ENCODE peak calls at places on chromosomes 3 and 15, in five cellular contexts. L is A673, Z is aorta, T is PC-3, G is thoracic aorta. O is an unnamed sample.

GRCh38 chr3:179083977-179084376 is 12.4 kb upstream of the ZMAT3 start:
- DNase-seq in T (no peak), G (no peak), L (no peak), Z (no peak), O (peak; percentile 20)

GRCh38 chr3:3648961-3649360 is 150.3 kb upstream of the LRRN1 start:
- DNase-seq in L (no peak), T (no peak), G (no peak), Z (no peak), O (no peak)

GRCh38 chr3:123634149-123635051 is 49.5 kb upstream of the HACD2 start:
- DNase-seq in G (no peak), L (no peak), Z (no peak), T (no peak), O (peak; percentile 46)

GRCh38 chr3:12831582-12831866 is 9.8 kb downstream of the RPL32 start:
- DNase-seq in T (no peak), Z (no peak), L (no peak), G (no peak), O (no peak)

GRCh38 chr3:45741247-45741646 is 52.1 kb downstream of the SACM1L start:
- DNase-seq in T (no peak), G (no peak), Z (no peak), L (no peak), O (no peak)

GRCh38 chr3:147797095-147797494 is 387.9 kb downstream of the ZIC1 start:
- DNase-seq in Z (no peak), L (peak; percentile 18), G (no peak), T (no peak), O (no peak)

GRCh38 chr15:70025413-70026296 is 72.1 kb downstream of the TLE3 start:
- DNase-seq in L (no peak), Z (no peak), G (no peak), T (no peak), O (no peak)

GRCh38 chr3:62718515-62719320 is 156.5 kb downstream of the CADPS start:
- DNase-seq in G (no peak), L (peak; percentile 2), Z (no peak), T (no peak), O (peak; percentile 52)

GRCh38 chr3:51798561-51798960 is 19.5 kb upstream of the IQCF6 start:
- DNase-seq in L (no peak), G (no peak), T (no peak), Z (no peak), O (peak; percentile 94)

GRCh38 chr3:70871909-70872656 is 559.6 kb upstream of the MDFIC2 start:
- DNase-seq in L (no peak), G (no peak), T (peak; percentile 35), Z (no peak), O (peak; percentile 39)

GRCh38 chr3:187843654-187844053 is 98.4 kb upstream of the BCL6 start:
- DNase-seq in Z (no peak), G (no peak), L (no peak), T (no peak), O (peak; percentile 16)

GRCh38 chr3:120114981-120115380 is 20.7 kb upstream of the GSK3B start:
- DNase-seq in L (no peak), T (peak; percentile 57), G (no peak), Z (no peak), O (no peak)

GRCh38 chr3:196388946-196389345 is 43.3 kb downstream of the UBXN7 start:
- DNase-seq in Z (no peak), L (no peak), T (no peak), G (no peak), O (no peak)

GRCh38 chr15:31433574-31433973 is 106.9 kb downstream of the KLF13 start:
- DNase-seq in G (no peak), L (no peak), T (no peak), Z (no peak), O (no peak)

GRCh38 chr3:60552581-60552980 is 698.7 kb downstream of the FHIT start:
- DNase-seq in G (no peak), Z (no peak), L (no peak), T (no peak), O (no peak)

GRCh38 chr3:189324538-189325138 is 152.9 kb downstream of the TPRG1 start:
- DNase-seq in Z (peak; percentile 42), G (no peak), L (peak; percentile 34), T (peak; percentile 99), O (no peak)

GRCh38 chr15:84911879-84912660 is 27.6 kb downstream of the SLC28A1 start:
- DNase-seq in L (no peak), T (peak; percentile 96), G (peak; percentile 83), Z (peak; percentile 97), O (no peak)

GRCh38 chr15:50543556-50543955 is 2.9 kb downstream of the USP50 start:
- DNase-seq in L (no peak), Z (no peak), G (no peak), T (no peak), O (no peak)

GRCh38 chr15:90588427-90588826 is 58.7 kb downstream of the CRTC3 start:
- DNase-seq in T (no peak), L (no peak), Z (no peak), G (no peak), O (peak; percentile 14)

GRCh38 chr3:17500618-17501017 is 241.8 kb downstream of the TBC1D5 start:
- DNase-seq in G (no peak), L (no peak), T (peak; percentile 59), Z (no peak), O (peak; percentile 18)

GRCh38 chr15:63497642-63498100 is 6.7 kb upstream of the USP3 start:
- DNase-seq in T (no peak), Z (peak; percentile 69), G (no peak), L (no peak), O (no peak)

DNA sequence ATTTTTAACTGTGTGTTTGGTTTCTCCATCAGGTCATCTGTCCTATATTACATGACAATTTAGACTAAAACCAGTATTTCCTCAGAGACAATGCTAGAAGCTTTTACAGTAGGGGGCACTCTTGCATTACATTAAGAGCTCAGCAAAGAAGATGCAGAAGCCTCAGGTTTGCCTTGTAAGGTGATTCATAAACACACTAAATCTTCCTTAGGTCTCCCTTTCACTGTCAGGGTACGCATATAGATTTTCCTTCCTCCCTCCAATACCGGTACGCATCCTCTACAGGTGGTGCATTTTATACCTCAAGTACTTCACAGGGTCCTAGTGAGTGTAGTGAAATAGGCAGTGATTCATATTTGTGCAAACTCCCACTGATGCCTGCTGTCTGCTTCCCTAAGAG is 46.5 kb downstream of the CD86 start:
- DNase-seq in T (peak; percentile 87), Z (no peak), G (no peak), L (peak; percentile 78), O (peak; percentile 82)
- H3K36me3 ChIP-seq in T (no peaks in the 10 kb centered on the region), Z (no peaks in the 10 kb centered on the region), G (no peaks in the 10 kb centered on the region), L (no peaks in the 10 kb centered on the region), O (no peaks in the 10 kb centered on the region)

GRCh38 chr3:185316740-185317407 is 46.1 kb upstream of the MAP3K13 start:
- DNase-seq in G (no peak), L (peak; percentile 10), T (peak; percentile 62), Z (no peak), O (no peak)

GRCh38 chr3:185319801-185320200 is 43.1 kb upstream of the MAP3K13 start:
- DNase-seq in L (no peak), T (no peak), G (no peak), Z (no peak), O (no peak)

GRCh38 chr3:185318136-185318535 is 44.8 kb upstream of the MAP3K13 start:
- DNase-seq in Z (no peak), G (no peak), T (peak; percentile 84), L (no peak), O (peak; percentile 23)

GRCh38 chr3:185320949-185321348 is 42.0 kb upstream of the MAP3K13 start:
- DNase-seq in G (no peak), Z (no peak), T (no peak), L (no peak), O (no peak)

DNA sequence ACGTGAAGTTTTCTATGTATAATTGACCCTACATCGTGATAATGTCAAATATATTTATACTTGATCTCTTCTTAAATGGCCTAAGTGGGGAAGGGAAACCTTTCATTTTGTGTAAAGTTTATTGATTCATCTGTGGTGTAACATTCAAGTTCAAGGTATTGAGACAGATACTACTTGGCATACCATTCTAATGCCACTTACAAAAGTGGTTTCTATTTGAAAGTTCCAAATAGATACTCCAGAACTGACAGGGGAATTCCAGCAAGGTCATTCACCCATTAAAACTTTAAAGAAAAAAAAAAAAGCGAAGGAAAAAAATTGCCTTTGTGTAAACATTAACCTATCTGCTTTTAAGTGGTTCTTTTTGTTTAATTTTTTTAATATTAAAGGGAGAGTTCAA is 45.3 kb upstream of the MAP3K13 start:
- DNase-seq in L (no peak), G (no peak), Z (no peak), T (peak; percentile 10), O (no peak)
- H3K4me3 ChIP-seq in L (no peak overlapping the region), G (peak overlapping the region; percentile 59), Z (no peak overlapping the region), T (peak overlapping the region; percentile 43), O (no peak overlapping the region)

DNA sequence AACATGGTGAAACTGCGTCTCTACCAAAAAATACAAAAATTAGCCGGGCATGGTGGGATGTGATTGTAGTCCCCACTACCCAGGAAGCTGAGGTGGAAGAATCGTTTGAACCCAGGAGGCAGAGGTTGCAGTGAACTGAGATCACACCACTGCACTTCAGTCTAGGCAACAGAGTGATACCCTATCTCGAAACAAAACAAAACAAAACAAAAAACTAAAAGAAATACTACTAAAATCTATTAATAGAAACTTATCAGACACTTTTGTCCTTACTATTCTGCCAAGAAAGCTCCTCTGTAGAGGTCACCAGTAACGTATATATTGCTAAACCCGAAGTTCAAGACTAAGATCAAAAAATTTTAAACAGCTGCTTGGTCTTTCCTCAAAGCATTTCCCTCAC is 67.1 kb downstream of the SMARCC1 start:
- DNase-seq in G (no peak), T (no peak), L (no peak), Z (no peak), O (no peak)
- H3K36me3 ChIP-seq in G (peaks cover 29% of the 10 kb centered on the region), T (peaks cover 49% of the 10 kb centered on the region), L (peaks cover 33% of the 10 kb centered on the region), Z (peaks cover 1% of the 10 kb centered on the region), O (peaks cover 5% of the 10 kb centered on the region)

GRCh38 chr3:114447545-114447944 is 153.7 kb downstream of the TIGIT start:
- DNase-seq in Z (no peak), T (no peak), L (peak; percentile 84), G (no peak), O (no peak)

GRCh38 chr3:114451051-114451451 is 157.2 kb downstream of the TIGIT start:
- DNase-seq in L (no peak), Z (no peak), T (no peak), G (no peak), O (no peak)

GRCh38 chr3:114450008-114450596 is 156.3 kb downstream of the TIGIT start:
- DNase-seq in Z (no peak), L (no peak), T (no peak), G (no peak), O (no peak)

GRCh38 chr3:114447950-114448479 is 154.2 kb downstream of the TIGIT start:
- DNase-seq in L (no peak), T (no peak), Z (no peak), G (no peak), O (no peak)

GRCh38 chr3:114449271-114450007 is 155.6 kb downstream of the TIGIT start:
- DNase-seq in Z (no peak), L (no peak), G (no peak), T (no peak), O (no peak)
- H3K4me3 ChIP-seq in Z (no peak overlapping the region), L (peak overlapping the region; percentile 58), G (no peak overlapping the region), T (no peak overlapping the region), O (no peak overlapping the region)

GRCh38 chr3:152328841-152329240 is 60.1 kb downstream of the MBNL1 start:
- DNase-seq in Z (no peak), L (peak; percentile 67), G (no peak), T (peak; percentile 94), O (peak; percentile 84)

GRCh38 chr3:152333928-152334327 is 65.2 kb downstream of the MBNL1 start:
- DNase-seq in Z (no peak), G (no peak), L (no peak), T (no peak), O (no peak)

GRCh38 chr3:152331975-152332374 is 63.2 kb downstream of the MBNL1 start:
- DNase-seq in Z (no peak), L (no peak), G (no peak), T (peak; percentile 22), O (no peak)

GRCh38 chr3:152331018-152331541 is 62.4 kb downstream of the MBNL1 start:
- DNase-seq in G (no peak), T (peak; percentile 98), L (no peak), Z (peak; percentile 43), O (no peak)

GRCh38 chr3:152330565-152330964 is 61.8 kb downstream of the MBNL1 start:
- DNase-seq in G (no peak), T (no peak), L (no peak), Z (no peak), O (no peak)
- H3K36me3 ChIP-seq in G (peaks cover 3% of the 10 kb centered on the region), T (peaks cover 8% of the 10 kb centered on the region), L (no peaks in the 10 kb centered on the region), Z (peaks cover 3% of the 10 kb centered on the region), O (no peaks in the 10 kb centered on the region)

O was measured in mesendoderm.